ENCODE peak calls at places on chromosomes 12 and 14, in eight cellular contexts. P is activated T-cell treated with anti-CD3 and anti-CD28 coated beads for 4 hours; W is stimulated activated CD8-positive, alpha-beta memory T cell treated with anti-CD3 and anti-CD28 coated beads, Interleukin-15, amount 100 ng/mL, for 1 hour; B is CD8-positive, alpha-beta T cell; T is GM23248; G is AG04449; K is ecto neural progenitor cell; L is left ventricle myocardium inferior. I is an unnamed sample.

GRCh38 chr12:26233620-26234019 is 38.2 kb downstream of the SSPN start:
- DNase-seq in L (no peak), W (no peak), G (peak; percentile 7), T (peak; percentile 71), K (no peak), B (no peak), P (no peak), I (no peak)

GRCh38 chr12:49336645-49337584 is at the start of gene C1QL4:
- DNase-seq in L (peak; percentile 83), T (peak; percentile 86), W (peak; percentile 89), B (peak; percentile 85), K (peak; percentile 96), P (peak; percentile 88), G (no peak), I (peak; percentile 82)

GRCh38 chr14:74135386-74135785 is 50.6 kb downstream of the LIN52 start:
- DNase-seq in W (no peak), T (peak; percentile 3), P (no peak), L (no peak), B (no peak), K (no peak), G (peak; percentile 14), I (no peak)

GRCh38 chr14:85573406-85573805 is 43.5 kb downstream of the FLRT2 start:
- DNase-seq in T (peak; percentile 44), G (no peak), B (no peak), W (no peak), P (no peak), L (no peak), K (no peak), I (no peak)

GRCh38 chr14:101034986-101035385 is 131.5 kb upstream of the RTL1 start:
- DNase-seq in B (no peak), P (no peak), W (no peak), T (no peak), L (no peak), K (no peak), G (no peak), I (no peak)

GRCh38 chr12:131608740-131609665 is 101.9 kb upstream of the SFSWAP start:
- DNase-seq in L (peak; percentile 73), P (peak; percentile 45), T (peak; percentile 78), B (peak; percentile 53), W (peak; percentile 30), G (no peak), K (peak; percentile 85), I (peak; percentile 73)

GRCh38 chr14:30921305-30921704 is 46.9 kb downstream of the COCH start:
- DNase-seq in K (no peak), G (no peak), L (no peak), P (no peak), W (no peak), T (peak; percentile 24), B (no peak), I (no peak)

GRCh38 chr12:45379261-45379660 is 163.4 kb downstream of the ANO6 start:
- DNase-seq in W (no peak), K (no peak), L (no peak), B (no peak), T (peak; percentile 3), P (no peak), G (no peak), I (no peak)

GRCh38 chr12:57726884-57727757 is 11.4 kb downstream of the AGAP2 start:
- DNase-seq in L (peak; percentile 59), G (no peak), B (no peak), W (no peak), T (peak; percentile 69), P (no peak), K (no peak), I (no peak)

GRCh38 chr12:12265571-12266388 is 1.1 kb downstream of the LRP6 start:
- DNase-seq in W (no peak), K (no peak), T (peak; percentile 54), G (no peak), L (no peak), P (no peak), B (no peak), I (no peak)

GRCh38 chr12:64526859-64527258 is 74.9 kb downstream of the TBK1 start:
- DNase-seq in K (no peak), W (no peak), G (no peak), L (no peak), P (no peak), T (no peak), B (no peak), I (no peak)

GRCh38 chr12:132533584-132533958 is 43.6 kb downstream of the FBRSL1 start:
- DNase-seq in T (no peak), W (no peak), K (no peak), G (no peak), B (no peak), P (no peak), L (no peak), I (no peak)

GRCh38 chr12:42686514-42687172 is 97.1 kb upstream of the PRICKLE1 start:
- DNase-seq in K (no peak), W (no peak), P (no peak), B (no peak), G (no peak), L (no peak), T (peak; percentile 79), I (no peak)